ENCODE peak calls at places on chromosomes 3 and 15, in ten cellular contexts. B is mammary epithelial cell; M is endothelial cell of umbilical vein; Q is fibroblast of lung; N is colonic mucosa; O is spleen; W is stomach; Z is A549; D is kidney; F is CD8-positive, alpha-beta T cell. Y is an unnamed sample.

GRCh38 chr3:42476225-42477160 is 25.9 kb upstream of the VIPR1 start:
- DNase-seq in B (peak; percentile 81), M (peak; percentile 25), Q (no peak), N (peak; percentile 54), O (no peak), W (peak; percentile 96), Z (no peak), D (peak; percentile 89), F (no peak), Y (peak; percentile 89)

GRCh38 chr3:61564405-61565059 is 3.2 kb downstream of the PTPRG start:
- DNase-seq in B (no peak), M (peak; percentile 74), Q (peak; percentile 81), N (peak; percentile 83), O (peak; percentile 84), W (peak; percentile 66), Z (no peak), D (peak; percentile 94), F (no peak), Y (peak; percentile 90)

GRCh38 chr3:11327619-11328018 is 55.4 kb downstream of the ATG7 start:
- DNase-seq in B (no peak), M (no peak), Q (no peak), N (no peak), O (no peak), W (no peak), Z (no peak), D (no peak), F (no peak), Y (no peak)

GRCh38 chr3:194339356-194339755 is 11.8 kb downstream of the CPN2 start:
- DNase-seq in B (no peak), M (no peak), Q (no peak), N (no peak), O (no peak), W (no peak), Z (no peak), D (no peak), F (no peak), Y (no peak)

GRCh38 chr15:85620321-85621044 is 174.2 kb downstream of the KLHL25 start:
- DNase-seq in B (peak; percentile 40), M (peak; percentile 54), Q (peak; percentile 75), N (no peak), O (no peak), W (no peak), Z (no peak), D (no peak), F (no peak), Y (no peak)

GRCh38 chr3:113890256-113890900 is 51.8 kb downstream of the GRAMD1C start:
- DNase-seq in B (no peak), M (no peak), Q (no peak), N (peak; percentile 28), O (no peak), W (no peak), Z (no peak), D (no peak), F (no peak), Y (no peak)

GRCh38 chr15:77457619-77458265 is 37.1 kb downstream of the HMG20A start:
- DNase-seq in B (peak; percentile 16), M (peak; percentile 92), Q (peak; percentile 54), N (no peak), O (no peak), W (no peak), Z (no peak), D (no peak), F (no peak), Y (no peak)

GRCh38 chr3:72891053-72891855 is 3.4 kb downstream of the GXYLT2 start:
- DNase-seq in B (peak; percentile 77), M (no peak), Q (peak; percentile 97), N (peak; percentile 31), O (no peak), W (no peak), Z (no peak), D (no peak), F (no peak), Y (no peak)

GRCh38 chr3:156176048-156176447 is 55.7 kb downstream of the KCNAB1 start:
- DNase-seq in B (no peak), M (no peak), Q (no peak), N (no peak), O (no peak), W (no peak), Z (no peak), D (no peak), F (no peak), Y (no peak)

GRCh38 chr15:56732135-56732880 is 1.0 kb downstream of the ZNF280D start:
- DNase-seq in B (peak; percentile 39), M (peak; percentile 57), Q (peak; percentile 29), N (peak; percentile 27), O (no peak), W (no peak), Z (peak; percentile 46), D (no peak), F (no peak), Y (no peak)
- H3K4me1 ChIP-seq in B (peaks cover 21% of the 10 kb centered on the region), M (peaks cover 28% of the 10 kb centered on the region), Q (peaks cover 4% of the 10 kb centered on the region), N (no peaks in the 10 kb centered on the region), O (peaks cover 46% of the 10 kb centered on the region), W (peaks cover 67% of the 10 kb centered on the region), Z (peaks cover 23% of the 10 kb centered on the region), D (peaks cover 20% of the 10 kb centered on the region), F (peaks cover 23% of the 10 kb centered on the region), Y (peaks cover 32% of the 10 kb centered on the region)

DNA sequence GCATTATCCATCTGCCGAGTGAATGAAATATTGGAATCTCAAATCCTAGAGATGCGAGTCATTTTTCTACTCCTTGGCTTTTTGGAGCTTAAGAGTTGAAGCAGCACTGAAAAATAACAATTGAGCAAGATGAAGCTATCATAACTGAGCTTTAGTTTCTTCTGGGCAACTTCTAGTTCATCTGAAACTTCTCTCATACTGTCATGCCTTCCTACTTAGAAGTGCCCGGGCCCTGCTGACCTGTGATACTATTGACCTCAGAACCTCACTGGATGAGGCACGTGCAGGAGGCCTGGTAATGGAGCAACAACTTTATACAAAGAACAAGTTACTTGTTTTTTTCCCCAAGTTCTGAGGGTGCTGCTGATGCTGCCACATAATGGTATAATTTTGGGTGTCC is 48.5 kb upstream of the P3H2 start:
- DNase-seq in B (no peak), M (no peak), Q (no peak), N (no peak), O (no peak), W (no peak), Z (no peak), D (no peak), F (no peak), Y (no peak)
- H3K4me3 ChIP-seq in B (no peak overlapping the region), M (no peak overlapping the region), Q (no peak overlapping the region), N (no peak overlapping the region), O (no peak overlapping the region), W (no peak overlapping the region), Z (no peak overlapping the region), D (peak overlapping the region; percentile 40), F (no peak overlapping the region), Y (no peak overlapping the region)

DNA sequence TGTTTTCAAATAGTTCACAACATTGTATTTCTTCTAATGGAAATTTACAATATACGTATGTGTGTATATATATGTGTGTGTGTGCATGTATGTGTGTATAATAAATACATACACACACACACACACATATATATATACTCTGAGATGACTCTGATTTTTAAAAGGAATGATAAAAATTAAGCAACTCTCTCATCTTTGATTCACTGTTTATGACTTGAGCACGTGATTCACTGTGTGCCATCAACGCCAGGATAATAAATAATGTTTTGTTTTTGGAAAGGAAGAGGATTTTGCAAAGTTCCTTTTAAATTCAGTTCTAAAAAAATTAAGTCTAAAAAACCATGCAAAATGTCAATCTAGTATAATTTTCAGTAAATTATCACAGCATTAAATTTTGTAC is 132.4 kb downstream of the P3H2 start:
- DNase-seq in B (no peak), M (no peak), Q (no peak), N (no peak), O (no peak), W (no peak), Z (no peak), D (no peak), F (no peak), Y (no peak)
- TF ChIP-seq CTCF in B (no peak), M (no peak), Q (no peak), N (no peak), O (no peak), W (no peak), Z (no peak), D (no peak), F (no peak), Y (no peak)

GRCh38 chr3:13018039-13018431 is 55.2 kb downstream of the IQSEC1 start:
- DNase-seq in B (no peak), M (no peak), Q (no peak), N (no peak), O (peak; percentile 85), W (no peak), Z (no peak), D (peak; percentile 63), F (no peak), Y (no peak)
- H3K4me1 ChIP-seq in B (peaks cover 5% of the 10 kb centered on the region), M (no peaks in the 10 kb centered on the region), Q (peaks cover 12% of the 10 kb centered on the region), N (no peaks in the 10 kb centered on the region), O (peaks cover 80% of the 10 kb centered on the region), W (peaks cover 52% of the 10 kb centered on the region), Z (peaks cover 17% of the 10 kb centered on the region), D (no peaks in the 10 kb centered on the region), F (peaks cover 41% of the 10 kb centered on the region), Y (peaks cover 37% of the 10 kb centered on the region)

GRCh38 chr3:2599471-2599870 is 500.8 kb downstream of the CNTN4 start:
- DNase-seq in B (no peak), M (no peak), Q (no peak), N (no peak), O (no peak), W (no peak), Z (no peak), D (no peak), F (no peak), Y (no peak)

DNA sequence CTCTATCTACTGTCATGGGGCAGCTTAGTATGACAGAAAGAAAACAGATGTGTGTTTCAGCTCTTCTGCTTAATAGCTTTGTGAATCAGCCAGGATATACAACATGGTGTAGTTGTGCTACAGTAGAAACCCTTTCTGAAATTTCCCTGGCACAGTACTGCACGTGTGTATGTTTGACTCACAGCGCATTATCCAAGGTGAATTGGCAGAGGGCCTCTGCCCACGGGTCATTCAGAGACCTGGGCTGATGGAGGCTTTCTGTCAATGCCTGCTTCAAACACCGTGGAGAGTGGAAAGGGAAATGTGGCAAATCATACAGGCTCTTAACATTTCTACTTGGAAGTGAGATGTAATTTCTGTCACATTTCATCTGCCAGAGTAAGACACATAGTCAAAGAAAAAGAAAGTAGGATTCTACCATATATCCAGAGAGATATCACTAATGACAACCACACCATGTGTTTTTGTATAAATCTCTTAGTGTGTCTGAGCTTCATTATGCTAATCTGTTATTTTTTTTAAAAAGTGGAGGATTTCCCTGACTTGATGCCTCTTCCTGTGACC is 505.1 kb downstream of the CNTN4 start:
- DNase-seq in B (no peak), M (no peak), Q (no peak), N (no peak), O (no peak), W (no peak), Z (no peak), D (no peak), F (no peak), Y (no peak)
- H3K4me3 ChIP-seq in B (no peak overlapping the region), M (no peak overlapping the region), Q (no peak overlapping the region), N (no peak overlapping the region), O (no peak overlapping the region), W (no peak overlapping the region), Z (no peak overlapping the region), D (no peak overlapping the region), F (no peak overlapping the region), Y (no peak overlapping the region)

Y was measured in upper lobe of right lung.